ENCODE peak calls at places on chromosome 2, in six cellular contexts. One of them, this sample, is unnamed.

GRCh38 chr2:57908736-57909161 is 137.9 kb upstream of the VRK2 start:
- DNase-seq in tibial artery: no peak
- DNase-seq in H7: no peak
- DNase-seq in heart right ventricle: no peak
- DNase-seq in foreskin fibroblast: no peak
- DNase-seq in cardiac fibroblast: no peak
- DNase-seq in this sample: no peak

GRCh38 chr2:129004485-129004884 is 685.8 kb upstream of the HS6ST1 start:
- DNase-seq in tibial artery: no peak
- DNase-seq in H7: no peak
- DNase-seq in heart right ventricle: no peak
- DNase-seq in foreskin fibroblast: no peak
- DNase-seq in cardiac fibroblast: no peak
- DNase-seq in this sample: no peak

GRCh38 chr2:207403950-207404349 is 125.8 kb upstream of the CREB1 start:
- DNase-seq in tibial artery: no peak
- DNase-seq in H7: no peak
- DNase-seq in heart right ventricle: no peak
- DNase-seq in foreskin fibroblast: no peak
- DNase-seq in cardiac fibroblast: peak; percentile 52
- DNase-seq in this sample: no peak

GRCh38 chr2:96878171-96878570 is 8.3 kb upstream of the SEMA4C start:
- DNase-seq in tibial artery: no peak
- DNase-seq in H7: no peak
- DNase-seq in heart right ventricle: no peak
- DNase-seq in foreskin fibroblast: no peak
- DNase-seq in cardiac fibroblast: no peak
- DNase-seq in this sample: no peak

GRCh38 chr2:57479994-57480393 is 566.6 kb upstream of the VRK2 start:
- DNase-seq in tibial artery: no peak
- DNase-seq in H7: no peak
- DNase-seq in heart right ventricle: no peak
- DNase-seq in foreskin fibroblast: no peak
- DNase-seq in cardiac fibroblast: no peak
- DNase-seq in this sample: no peak

GRCh38 chr2:104969564-104969963 is 68.3 kb upstream of the MRPS9 start:
- DNase-seq in tibial artery: no peak
- DNase-seq in H7: no peak
- DNase-seq in heart right ventricle: no peak
- DNase-seq in foreskin fibroblast: no peak
- DNase-seq in cardiac fibroblast: no peak
- DNase-seq in this sample: no peak

GRCh38 chr2:37052600-37053332 is 31.4 kb downstream of the HEATR5B start:
- DNase-seq in tibial artery: no peak
- DNase-seq in H7: no peak
- DNase-seq in heart right ventricle: no peak
- DNase-seq in foreskin fibroblast: no peak
- DNase-seq in cardiac fibroblast: no peak
- DNase-seq in this sample: no peak

GRCh38 chr2:207434288-207434687 is 95.5 kb upstream of the CREB1 start:
- DNase-seq in tibial artery: no peak
- DNase-seq in H7: no peak
- DNase-seq in heart right ventricle: no peak
- DNase-seq in foreskin fibroblast: no peak
- DNase-seq in cardiac fibroblast: peak; percentile 33
- DNase-seq in this sample: no peak

GRCh38 chr2:47784349-47784851 is 1.5 kb downstream of the MSH6 start:
- DNase-seq in tibial artery: no peak
- DNase-seq in H7: peak; percentile 28
- DNase-seq in heart right ventricle: no peak
- DNase-seq in foreskin fibroblast: peak; percentile 4
- DNase-seq in cardiac fibroblast: peak; percentile 40
- DNase-seq in this sample: no peak

GRCh38 chr2:71950256-71951066 is 197.2 kb downstream of the CYP26B1 start:
- DNase-seq in tibial artery: no peak
- DNase-seq in H7: peak; percentile 22
- DNase-seq in heart right ventricle: peak; percentile 58
- DNase-seq in foreskin fibroblast: no peak
- DNase-seq in cardiac fibroblast: peak; percentile 38
- DNase-seq in this sample: no peak

GRCh38 chr2:201118121-201118956 is 2.4 kb downstream of the CFLAR start:
- DNase-seq in tibial artery: peak; percentile 91
- DNase-seq in H7: peak; percentile 65
- DNase-seq in heart right ventricle: peak; percentile 86
- DNase-seq in foreskin fibroblast: peak; percentile 73
- DNase-seq in cardiac fibroblast: peak; percentile 90
- DNase-seq in this sample: peak; percentile 59

GRCh38 chr2:240605867-240606743 is 19.2 kb upstream of the GPR35 start:
- DNase-seq in tibial artery: peak; percentile 55
- DNase-seq in H7: peak; percentile 35
- DNase-seq in heart right ventricle: no peak
- DNase-seq in foreskin fibroblast: no peak
- DNase-seq in cardiac fibroblast: no peak
- DNase-seq in this sample: no peak

GRCh38 chr2:56519806-56520205 is 336.0 kb downstream of the CCDC85A start:
- DNase-seq in tibial artery: no peak
- DNase-seq in H7: no peak
- DNase-seq in heart right ventricle: no peak
- DNase-seq in foreskin fibroblast: no peak
- DNase-seq in cardiac fibroblast: no peak
- DNase-seq in this sample: no peak

GRCh38 chr2:212863185-212863588 is 288.2 kb downstream of the IKZF2 start:
- DNase-seq in tibial artery: no peak
- DNase-seq in H7: peak; percentile 30
- DNase-seq in heart right ventricle: no peak
- DNase-seq in foreskin fibroblast: no peak
- DNase-seq in cardiac fibroblast: peak; percentile 70
- DNase-seq in this sample: no peak

GRCh38 chr2:20449501-20450200 is 2.8 kb downstream of the RHOB start:
- DNase-seq in tibial artery: peak; percentile 48
- DNase-seq in H7: no peak
- DNase-seq in heart right ventricle: no peak
- DNase-seq in foreskin fibroblast: no peak
- DNase-seq in cardiac fibroblast: peak; percentile 64
- DNase-seq in this sample: no peak

GRCh38 chr2:189411860-189412259 is 29.4 kb upstream of the WDR75 start:
- DNase-seq in tibial artery: no peak
- DNase-seq in H7: no peak
- DNase-seq in heart right ventricle: no peak
- DNase-seq in foreskin fibroblast: peak; percentile 86
- DNase-seq in cardiac fibroblast: peak; percentile 97
- DNase-seq in this sample: no peak

GRCh38 chr2:106165064-106165463 is 29.0 kb downstream of the UXS1 start:
- DNase-seq in tibial artery: no peak
- DNase-seq in H7: peak; percentile 70
- DNase-seq in heart right ventricle: no peak
- DNase-seq in foreskin fibroblast: no peak
- DNase-seq in cardiac fibroblast: no peak
- DNase-seq in this sample: no peak

GRCh38 chr2:187478719-187479118 is 30.7 kb upstream of the CALCRL start:
- DNase-seq in tibial artery: no peak
- DNase-seq in H7: no peak
- DNase-seq in heart right ventricle: no peak
- DNase-seq in foreskin fibroblast: no peak
- DNase-seq in cardiac fibroblast: no peak
- DNase-seq in this sample: no peak

GRCh38 chr2:218605438-218605837 is 2.3 kb upstream of the PLCD4 start:
- DNase-seq in tibial artery: no peak
- DNase-seq in H7: no peak
- DNase-seq in heart right ventricle: no peak
- DNase-seq in foreskin fibroblast: peak; percentile 68
- DNase-seq in cardiac fibroblast: no peak
- DNase-seq in this sample: no peak

GRCh38 chr2:20208487-20208882 is 16.4 kb downstream of the SDC1 start:
- DNase-seq in tibial artery: no peak
- DNase-seq in H7: no peak
- DNase-seq in heart right ventricle: no peak
- DNase-seq in foreskin fibroblast: no peak
- DNase-seq in cardiac fibroblast: no peak
- DNase-seq in this sample: no peak

GRCh38 chr2:146661494-146662096 is 1183.2 kb upstream of the ACVR2A start:
- DNase-seq in tibial artery: no peak
- DNase-seq in H7: peak; percentile 1
- DNase-seq in heart right ventricle: no peak
- DNase-seq in foreskin fibroblast: peak; percentile 20
- DNase-seq in cardiac fibroblast: peak; percentile 70
- DNase-seq in this sample: no peak

GRCh38 chr2:113212245-113213060 is 38.7 kb downstream of the PSD4 start:
- DNase-seq in tibial artery: peak; percentile 73
- DNase-seq in H7: peak; percentile 60
- DNase-seq in heart right ventricle: peak; percentile 54
- DNase-seq in foreskin fibroblast: no peak
- DNase-seq in cardiac fibroblast: no peak
- DNase-seq in this sample: no peak

GRCh38 chr2:239433777-239434396 is 33.1 kb upstream of the HDAC4 start:
- DNase-seq in tibial artery: no peak
- DNase-seq in H7: no peak
- DNase-seq in heart right ventricle: no peak
- DNase-seq in foreskin fibroblast: peak; percentile 71
- DNase-seq in cardiac fibroblast: peak; percentile 46
- DNase-seq in this sample: no peak

GRCh38 chr2:216792222-216793001 is 67.5 kb downstream of the TNP1 start:
- DNase-seq in tibial artery: peak; percentile 94
- DNase-seq in H7: no peak
- DNase-seq in heart right ventricle: no peak
- DNase-seq in foreskin fibroblast: peak; percentile 3
- DNase-seq in cardiac fibroblast: peak; percentile 45
- DNase-seq in this sample: no peak

GRCh38 chr2:35082072-35082471 is 1273.5 kb upstream of the CRIM1 start:
- DNase-seq in tibial artery: no peak
- DNase-seq in H7: no peak
- DNase-seq in heart right ventricle: no peak
- DNase-seq in foreskin fibroblast: no peak
- DNase-seq in cardiac fibroblast: no peak
- DNase-seq in this sample: no peak

GRCh38 chr2:166661391-166661790 is 167.3 kb upstream of the SCN7A start:
- DNase-seq in tibial artery: no peak
- DNase-seq in H7: no peak
- DNase-seq in heart right ventricle: no peak
- DNase-seq in foreskin fibroblast: no peak
- DNase-seq in cardiac fibroblast: no peak
- DNase-seq in this sample: no peak

GRCh38 chr2:226797989-226798421 is 1.6 kb downstream of the IRS1 start:
- DNase-seq in tibial artery: no peak
- DNase-seq in H7: no peak
- DNase-seq in heart right ventricle: peak; percentile 18
- DNase-seq in foreskin fibroblast: no peak
- DNase-seq in cardiac fibroblast: no peak
- DNase-seq in this sample: no peak

GRCh38 chr2:226795281-226796011 is 4.2 kb downstream of the IRS1 start:
- DNase-seq in tibial artery: peak; percentile 68
- DNase-seq in H7: peak; percentile 27
- DNase-seq in heart right ventricle: peak; percentile 36
- DNase-seq in foreskin fibroblast: peak; percentile 48
- DNase-seq in cardiac fibroblast: peak; percentile 47
- DNase-seq in this sample: no peak

GRCh38 chr2:226797289-226797988 is 2.2 kb downstream of the IRS1 start:
- DNase-seq in tibial artery: peak; percentile 66
- DNase-seq in H7: peak; percentile 43
- DNase-seq in heart right ventricle: peak; percentile 52
- DNase-seq in foreskin fibroblast: peak; percentile 75
- DNase-seq in cardiac fibroblast: peak; percentile 53
- DNase-seq in this sample: no peak

GRCh38 chr2:226796012-226796839 is 3.4 kb downstream of the IRS1 start:
- DNase-seq in tibial artery: no peak
- DNase-seq in H7: peak; percentile 29
- DNase-seq in heart right ventricle: peak; percentile 25
- DNase-seq in foreskin fibroblast: no peak
- DNase-seq in cardiac fibroblast: no peak
- DNase-seq in this sample: no peak

DNA sequence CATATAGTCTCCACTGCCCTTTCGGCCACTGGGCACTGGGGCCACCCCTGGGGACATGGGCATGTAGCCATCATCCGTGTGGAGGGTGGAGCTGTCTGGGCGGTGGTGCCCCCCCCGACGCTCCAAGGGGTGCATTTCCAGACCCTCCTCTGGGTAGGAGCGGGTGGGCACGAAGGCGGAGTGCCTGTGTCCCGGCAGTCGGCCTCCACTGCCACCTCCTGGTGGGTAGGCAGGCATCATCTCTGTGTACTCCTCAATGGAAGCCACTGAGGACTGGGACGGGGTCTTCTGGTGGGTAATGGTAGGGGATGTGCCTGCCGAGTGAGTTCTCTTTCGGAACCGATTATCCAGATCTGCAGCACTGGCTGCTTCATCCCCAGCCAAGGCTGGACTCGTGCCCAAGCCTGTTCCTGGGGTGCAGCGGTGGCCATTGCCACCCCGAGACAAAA is 2.8 kb downstream of the IRS1 start:
- DNase-seq in tibial artery: peak; percentile 65
- DNase-seq in H7: peak; percentile 66
- DNase-seq in heart right ventricle: peak; percentile 46
- DNase-seq in foreskin fibroblast: peak; percentile 64
- DNase-seq in cardiac fibroblast: peak; percentile 53
- DNase-seq in this sample: no peak
- H3K4me3 ChIP-seq in tibial artery: peak overlapping the region; percentile 45
- H3K4me3 ChIP-seq in H7: no peak overlapping the region
- H3K4me3 ChIP-seq in heart right ventricle: peak overlapping the region; percentile 87
- H3K4me3 ChIP-seq in foreskin fibroblast: peak overlapping the region; percentile 67
- H3K4me3 ChIP-seq in cardiac fibroblast: peak overlapping the region; percentile 78
- H3K4me3 ChIP-seq in this sample: peak overlapping the region; percentile 63

DNA sequence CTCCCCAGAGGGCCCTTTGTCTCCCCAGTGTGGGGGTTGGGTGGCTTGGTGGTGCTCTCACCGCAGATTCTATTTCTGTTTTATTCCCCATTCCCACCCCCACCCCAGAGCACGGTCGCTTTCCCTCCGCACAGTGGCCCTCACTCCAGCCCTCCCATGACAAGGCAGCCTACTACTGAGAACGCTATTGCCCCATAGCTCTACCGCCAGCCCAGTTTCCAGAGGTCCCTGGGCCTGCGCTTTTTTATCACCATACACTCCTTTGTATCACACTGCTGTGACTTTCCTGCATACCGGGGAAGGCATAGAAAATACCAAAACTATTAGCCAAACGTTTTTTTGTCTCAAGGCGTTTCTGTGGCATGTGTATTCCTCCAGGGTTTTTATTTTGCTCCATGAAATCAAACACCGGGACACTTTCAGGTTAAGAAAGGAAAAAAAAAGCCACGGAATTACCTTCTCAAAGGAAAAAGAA is 1.4 kb downstream of the AMER3 start:
- DNase-seq in tibial artery: no peak
- DNase-seq in H7: no peak
- DNase-seq in heart right ventricle: no peak
- DNase-seq in foreskin fibroblast: no peak
- DNase-seq in cardiac fibroblast: no peak
- DNase-seq in this sample: no peak
- H3K4me3 ChIP-seq in tibial artery: no peak overlapping the region
- H3K4me3 ChIP-seq in H7: peak overlapping the region; percentile 53
- H3K4me3 ChIP-seq in heart right ventricle: no peak overlapping the region
- H3K4me3 ChIP-seq in foreskin fibroblast: no peak overlapping the region
- H3K4me3 ChIP-seq in cardiac fibroblast: no peak overlapping the region
- H3K4me3 ChIP-seq in this sample: no peak overlapping the region

GRCh38 chr2:174326880-174327558 is 7.7 kb upstream of the SP9 start:
- DNase-seq in tibial artery: no peak
- DNase-seq in H7: peak; percentile 70
- DNase-seq in heart right ventricle: no peak
- DNase-seq in foreskin fibroblast: no peak
- DNase-seq in cardiac fibroblast: no peak
- DNase-seq in this sample: no peak
- H3K4me3 ChIP-seq in tibial artery: peak overlapping the region; percentile 53
- H3K4me3 ChIP-seq in H7: peak overlapping the region; percentile 57
- H3K4me3 ChIP-seq in heart right ventricle: peak overlapping the region; percentile 44
- H3K4me3 ChIP-seq in foreskin fibroblast: peak overlapping the region; percentile 54
- H3K4me3 ChIP-seq in cardiac fibroblast: no peak overlapping the region
- H3K4me3 ChIP-seq in this sample: peak overlapping the region; percentile 19

GRCh38 chr2:108226570-108226969 is 13.2 kb upstream of the SULT1C3 start:
- DNase-seq in tibial artery: no peak
- DNase-seq in H7: no peak
- DNase-seq in heart right ventricle: no peak
- DNase-seq in foreskin fibroblast: no peak
- DNase-seq in cardiac fibroblast: no peak
- DNase-seq in this sample: no peak
- H3K4me3 ChIP-seq in tibial artery: no peak overlapping the region
- H3K4me3 ChIP-seq in H7: no peak overlapping the region
- H3K4me3 ChIP-seq in heart right ventricle: no peak overlapping the region
- H3K4me3 ChIP-seq in foreskin fibroblast: no peak overlapping the region
- H3K4me3 ChIP-seq in cardiac fibroblast: no peak overlapping the region
- H3K4me3 ChIP-seq in this sample: no peak overlapping the region

This sample was measured in esophagus squamous epithelium.